ENCODE peak calls at places on chromosomes 11 and 22, in seven cellular contexts. One of them, this sample, is unnamed. For H3K4me1, the result is how much of the 10 kb centered on the place peaks cover.

GRCh38 chr22:44094751-44095302 is 70.7 kb downstream of the PARVB start:
- DNase-seq in Peyer's patch: no peak
- DNase-seq in GM12878: no peak
- DNase-seq in H1: no peak
- DNase-seq in adrenal gland: no peak
- DNase-seq in ovary: no peak
- DNase-seq in IMR-90: no peak
- DNase-seq in this sample: no peak

GRCh38 chr22:33828302-33828701 is 92.0 kb downstream of the LARGE1 start:
- DNase-seq in Peyer's patch: no peak
- DNase-seq in GM12878: no peak
- DNase-seq in H1: no peak
- DNase-seq in adrenal gland: no peak
- DNase-seq in ovary: no peak
- DNase-seq in IMR-90: no peak
- DNase-seq in this sample: no peak

GRCh38 chr11:113651018-113651417 is 55.1 kb downstream of the TMPRSS5 start:
- DNase-seq in Peyer's patch: no peak
- DNase-seq in GM12878: no peak
- DNase-seq in H1: no peak
- DNase-seq in adrenal gland: no peak
- DNase-seq in ovary: no peak
- DNase-seq in IMR-90: no peak
- DNase-seq in this sample: no peak

GRCh38 chr11:97259884-97260283 is 870.1 kb downstream of the JRKL start:
- DNase-seq in Peyer's patch: no peak
- DNase-seq in GM12878: no peak
- DNase-seq in H1: no peak
- DNase-seq in adrenal gland: no peak
- DNase-seq in ovary: no peak
- DNase-seq in IMR-90: no peak
- DNase-seq in this sample: no peak

GRCh38 chr11:95501761-95502266 is 270.8 kb upstream of the SESN3 start:
- DNase-seq in Peyer's patch: no peak
- DNase-seq in GM12878: no peak
- DNase-seq in H1: no peak
- DNase-seq in adrenal gland: no peak
- DNase-seq in ovary: no peak
- DNase-seq in IMR-90: no peak
- DNase-seq in this sample: no peak

GRCh38 chr22:50293441-50294318 is 13.8 kb downstream of the PLXNB2 start:
- DNase-seq in Peyer's patch: no peak
- DNase-seq in GM12878: no peak
- DNase-seq in H1: peak
- DNase-seq in adrenal gland: peak
- DNase-seq in ovary: peak
- DNase-seq in IMR-90: peak
- DNase-seq in this sample: no peak

GRCh38 chr22:47040486-47041145 is 278.2 kb downstream of the TBC1D22A start:
- DNase-seq in Peyer's patch: no peak
- DNase-seq in GM12878: no peak
- DNase-seq in H1: no peak
- DNase-seq in adrenal gland: no peak
- DNase-seq in ovary: no peak
- DNase-seq in IMR-90: no peak
- DNase-seq in this sample: no peak

GRCh38 chr11:67638535-67639437 is 777 bp downstream of the TBX10 start:
- DNase-seq in Peyer's patch: no peak
- DNase-seq in GM12878: no peak
- DNase-seq in H1: no peak
- DNase-seq in adrenal gland: no peak
- DNase-seq in ovary: no peak
- DNase-seq in IMR-90: no peak
- DNase-seq in this sample: no peak

GRCh38 chr11:86245369-86246292 is 1.1 kb downstream of the EED start:
- DNase-seq in Peyer's patch: no peak
- DNase-seq in GM12878: no peak
- DNase-seq in H1: no peak
- DNase-seq in adrenal gland: no peak
- DNase-seq in ovary: no peak
- DNase-seq in IMR-90: peak
- DNase-seq in this sample: no peak

GRCh38 chr11:18791175-18792065 is at the start of gene PTPN5:
- DNase-seq in Peyer's patch: no peak
- DNase-seq in GM12878: no peak
- DNase-seq in H1: peak
- DNase-seq in adrenal gland: no peak
- DNase-seq in ovary: no peak
- DNase-seq in IMR-90: no peak
- DNase-seq in this sample: no peak

GRCh38 chr11:64542172-64543125 is 48.6 kb upstream of the SLC22A12 start:
- DNase-seq in Peyer's patch: no peak
- DNase-seq in GM12878: no peak
- DNase-seq in H1: no peak
- DNase-seq in adrenal gland: no peak
- DNase-seq in ovary: no peak
- DNase-seq in IMR-90: no peak
- DNase-seq in this sample: no peak

GRCh38 chr11:83172551-83172950 is 15.6 kb downstream of the PCF11 start:
- DNase-seq in Peyer's patch: no peak
- DNase-seq in GM12878: no peak
- DNase-seq in H1: no peak
- DNase-seq in adrenal gland: no peak
- DNase-seq in ovary: no peak
- DNase-seq in IMR-90: no peak
- DNase-seq in this sample: no peak

GRCh38 chr11:83174008-83174407 is 17.1 kb downstream of the PCF11 start:
- DNase-seq in Peyer's patch: no peak
- DNase-seq in GM12878: no peak
- DNase-seq in H1: no peak
- DNase-seq in adrenal gland: no peak
- DNase-seq in ovary: no peak
- DNase-seq in IMR-90: no peak
- DNase-seq in this sample: no peak

GRCh38 chr11:83181815-83182214 is 11.7 kb upstream of the ANKRD42 start:
- DNase-seq in Peyer's patch: no peak
- DNase-seq in GM12878: no peak
- DNase-seq in H1: no peak
- DNase-seq in adrenal gland: no peak
- DNase-seq in ovary: no peak
- DNase-seq in IMR-90: no peak
- DNase-seq in this sample: no peak

DNA sequence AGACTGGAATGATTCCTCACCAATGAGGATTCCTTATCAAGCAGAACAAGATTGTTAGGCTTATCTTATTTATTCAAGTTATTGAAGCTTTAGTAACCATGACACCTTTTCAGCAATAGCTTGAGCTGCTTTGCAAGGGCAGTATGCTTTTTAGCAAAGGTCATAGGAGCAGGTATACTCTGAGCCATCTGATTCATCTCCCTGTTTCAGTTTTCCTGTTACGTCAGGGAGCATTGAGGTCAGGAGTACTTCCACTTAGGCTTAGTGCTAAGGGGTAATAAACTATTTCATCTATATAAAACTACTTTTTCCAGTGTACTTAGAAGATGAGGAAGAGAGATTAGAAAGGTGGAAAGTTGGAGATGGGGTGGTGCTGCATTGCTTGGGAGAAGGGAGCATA is 17.7 kb upstream of the ANKRD42 start:
- DNase-seq in Peyer's patch: no peak
- DNase-seq in GM12878: no peak
- DNase-seq in H1: no peak
- DNase-seq in adrenal gland: no peak
- DNase-seq in ovary: no peak
- DNase-seq in IMR-90: no peak
- DNase-seq in this sample: no peak
- H3K4me1 ChIP-seq in Peyer's patch: under half
- H3K4me1 ChIP-seq in GM12878: under half
- H3K4me1 ChIP-seq in H1: under half
- H3K4me1 ChIP-seq in adrenal gland: half or more
- H3K4me1 ChIP-seq in ovary: under half
- H3K4me1 ChIP-seq in IMR-90: under half
- H3K4me1 ChIP-seq in this sample: under half

DNA sequence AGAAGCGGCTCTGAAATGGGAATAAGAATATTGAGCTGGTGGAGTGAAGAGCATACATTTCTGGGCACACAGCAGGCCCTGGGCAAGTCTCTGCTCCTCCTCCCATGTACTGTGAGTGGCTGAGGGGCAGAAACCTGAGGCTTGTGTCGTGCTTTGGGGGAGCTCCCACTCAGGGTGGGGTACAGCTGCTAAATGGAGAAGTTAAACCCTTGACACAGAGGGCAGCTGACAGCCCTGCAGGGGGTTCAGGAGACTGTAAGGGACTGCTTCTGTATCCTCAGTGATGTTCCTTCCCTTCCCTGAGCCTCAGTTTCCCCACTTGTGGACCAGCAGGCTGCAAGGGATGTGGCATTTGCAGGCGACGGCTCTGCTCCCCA is 15.6 kb downstream of the SYNGR1 start:
- DNase-seq in Peyer's patch: no peak
- DNase-seq in GM12878: no peak
- DNase-seq in H1: no peak
- DNase-seq in adrenal gland: no peak
- DNase-seq in ovary: no peak
- DNase-seq in IMR-90: no peak
- DNase-seq in this sample: no peak
- TF ChIP-seq POLR2A in Peyer's patch: no peak
- TF ChIP-seq POLR2A in GM12878: no peak
- TF ChIP-seq POLR2A in H1: no peak
- TF ChIP-seq POLR2A in adrenal gland: no peak
- TF ChIP-seq POLR2A in ovary: no peak
- TF ChIP-seq POLR2A in IMR-90: no peak
- TF ChIP-seq POLR2A in this sample: no peak

GRCh38 chr22:24247564-24248344 is 2.9 kb upstream of the GGT5 start:
- DNase-seq in Peyer's patch: peak
- DNase-seq in GM12878: no peak
- DNase-seq in H1: peak
- DNase-seq in adrenal gland: peak
- DNase-seq in ovary: peak
- DNase-seq in IMR-90: peak
- DNase-seq in this sample: no peak

GRCh38 chr22:24247011-24247507 is 2.2 kb upstream of the GGT5 start:
- DNase-seq in Peyer's patch: no peak
- DNase-seq in GM12878: no peak
- DNase-seq in H1: no peak
- DNase-seq in adrenal gland: no peak
- DNase-seq in ovary: no peak
- DNase-seq in IMR-90: peak
- DNase-seq in this sample: no peak

GRCh38 chr22:24240381-24240780 is 4.5 kb downstream of the GGT5 start:
- DNase-seq in Peyer's patch: no peak
- DNase-seq in GM12878: no peak
- DNase-seq in H1: no peak
- DNase-seq in adrenal gland: no peak
- DNase-seq in ovary: no peak
- DNase-seq in IMR-90: no peak
- DNase-seq in this sample: no peak

GRCh38 chr22:24244144-24244787 is 616 bp downstream of the GGT5 start:
- DNase-seq in Peyer's patch: no peak
- DNase-seq in GM12878: no peak
- DNase-seq in H1: no peak
- DNase-seq in adrenal gland: no peak
- DNase-seq in ovary: peak
- DNase-seq in IMR-90: peak
- DNase-seq in this sample: no peak
- H3K4me3 ChIP-seq in Peyer's patch: no peak
- H3K4me3 ChIP-seq in GM12878: no peak
- H3K4me3 ChIP-seq in H1: no peak
- H3K4me3 ChIP-seq in adrenal gland: no peak
- H3K4me3 ChIP-seq in ovary: peak
- H3K4me3 ChIP-seq in IMR-90: peak
- H3K4me3 ChIP-seq in this sample: peak

GRCh38 chr22:35838849-35839646 is 121.4 kb downstream of the APOL5 start:
- DNase-seq in Peyer's patch: no peak
- DNase-seq in GM12878: no peak
- DNase-seq in H1: no peak
- DNase-seq in adrenal gland: peak
- DNase-seq in ovary: peak
- DNase-seq in IMR-90: peak
- DNase-seq in this sample: no peak
- H3K4me1 ChIP-seq in Peyer's patch: under half
- H3K4me1 ChIP-seq in GM12878: under half
- H3K4me1 ChIP-seq in H1: under half
- H3K4me1 ChIP-seq in adrenal gland: half or more
- H3K4me1 ChIP-seq in ovary: under half
- H3K4me1 ChIP-seq in IMR-90: under half
- H3K4me1 ChIP-seq in this sample: under half

GRCh38 chr22:32476286-32476685 is 1.7 kb downstream of the FBXO7 start:
- DNase-seq in Peyer's patch: no peak
- DNase-seq in GM12878: no peak
- DNase-seq in H1: no peak
- DNase-seq in adrenal gland: no peak
- DNase-seq in ovary: no peak
- DNase-seq in IMR-90: no peak
- DNase-seq in this sample: no peak

GRCh38 chr22:32475428-32476010 is 908 bp downstream of the FBXO7 start:
- DNase-seq in Peyer's patch: peak
- DNase-seq in GM12878: no peak
- DNase-seq in H1: peak
- DNase-seq in adrenal gland: peak
- DNase-seq in ovary: peak
- DNase-seq in IMR-90: no peak
- DNase-seq in this sample: no peak

GRCh38 chr22:32477608-32478007 is 3.0 kb downstream of the FBXO7 start:
- DNase-seq in Peyer's patch: no peak
- DNase-seq in GM12878: no peak
- DNase-seq in H1: no peak
- DNase-seq in adrenal gland: no peak
- DNase-seq in ovary: no peak
- DNase-seq in IMR-90: no peak
- DNase-seq in this sample: no peak

GRCh38 chr22:32474635-32475427 is at the start of gene FBXO7:
- DNase-seq in Peyer's patch: peak
- DNase-seq in GM12878: peak
- DNase-seq in H1: peak
- DNase-seq in adrenal gland: peak
- DNase-seq in ovary: peak
- DNase-seq in IMR-90: peak
- DNase-seq in this sample: peak

GRCh38 chr22:32476804-32477203 is 2.2 kb downstream of the FBXO7 start:
- DNase-seq in Peyer's patch: no peak
- DNase-seq in GM12878: no peak
- DNase-seq in H1: no peak
- DNase-seq in adrenal gland: no peak
- DNase-seq in ovary: no peak
- DNase-seq in IMR-90: no peak
- DNase-seq in this sample: no peak
- TF ChIP-seq POLR2A in Peyer's patch: no peak
- TF ChIP-seq POLR2A in GM12878: no peak
- TF ChIP-seq POLR2A in H1: no peak
- TF ChIP-seq POLR2A in adrenal gland: no peak
- TF ChIP-seq POLR2A in ovary: no peak
- TF ChIP-seq POLR2A in IMR-90: no peak
- TF ChIP-seq POLR2A in this sample: no peak

This sample was measured in esophagus squamous epithelium.